ENCODE peak calls at places on chromosome 16, in six cellular contexts. Y is HFF-Myc, P is fibroblast of mammary gland, Z is GM12865, Q is lung, V is heart right ventricle. U is an unnamed sample.

GRCh38 chr16:84096447-84097005 is 20.2 kb downstream of the MBTPS1 start:
- DNase-seq in Q (no peak), Y (no peak), V (no peak), Z (no peak), P (no peak), U (no peak)

GRCh38 chr16:13543850-13544249 is 376.1 kb upstream of the ERCC4 start:
- DNase-seq in Q (no peak), Z (no peak), V (no peak), P (no peak), Y (no peak), U (no peak)

GRCh38 chr16:47848481-47849109 is 307.2 kb downstream of the ABCC12 start:
- DNase-seq in Y (no peak), V (no peak), Q (peak), Z (no peak), P (peak), U (no peak)

GRCh38 chr16:50086176-50086575 is 20.4 kb downstream of the HEATR3 start:
- DNase-seq in Z (no peak), Q (no peak), P (no peak), V (no peak), Y (no peak), U (no peak)

GRCh38 chr16:55502801-55503366 is 6.0 kb upstream of the LPCAT2 start:
- DNase-seq in Q (peak), Z (no peak), P (peak), V (peak), Y (peak), U (no peak)

GRCh38 chr16:56618138-56618537 is 7.4 kb upstream of the MT1E start:
- DNase-seq in V (no peak), Z (no peak), Q (no peak), P (no peak), Y (no peak), U (no peak)

GRCh38 chr16:49407873-49408565 is 34.4 kb downstream of the C16orf78 start:
- DNase-seq in V (peak), Q (peak), P (peak), Y (peak), Z (peak), U (peak)

GRCh38 chr16:19432429-19432828 is 14.7 kb downstream of the TMC5 start:
- DNase-seq in V (no peak), Q (peak), P (no peak), Z (no peak), Y (no peak), U (no peak)

GRCh38 chr16:72848759-72849664 is 198.9 kb downstream of the ZFHX3 start:
- DNase-seq in Q (peak), Z (no peak), V (peak), P (peak), Y (peak), U (peak)

GRCh38 chr16:1812732-1813163 is 13.9 kb downstream of the HAGH start:
- DNase-seq in Q (peak), P (peak), Y (no peak), V (peak), Z (peak), U (peak)

GRCh38 chr16:70594569-70594968 is 51.8 kb upstream of the IL34 start:
- DNase-seq in Z (no peak), P (no peak), Y (no peak), V (no peak), Q (peak), U (no peak)

GRCh38 chr16:12575288-12575687 is 228.4 kb downstream of the CPPED1 start:
- DNase-seq in Y (no peak), Z (no peak), Q (no peak), P (no peak), V (no peak), U (no peak)

GRCh38 chr16:50235581-50235980 is 30.8 kb upstream of the ADCY7 start:
- DNase-seq in V (no peak), Z (no peak), Y (no peak), Q (no peak), P (no peak), U (no peak)

GRCh38 chr16:11225677-11226549 is 30.1 kb downstream of the SOCS1 start:
- DNase-seq in Q (no peak), V (no peak), Z (peak), Y (no peak), P (no peak), U (no peak)

GRCh38 chr16:67672739-67673662 is 6.4 kb downstream of the C16orf86 start:
- DNase-seq in Y (no peak), V (peak), P (peak), Z (peak), Q (peak), U (no peak)

GRCh38 chr16:63945805-63946204 is 1176.1 kb downstream of the CDH11 start:
- DNase-seq in P (no peak), Z (no peak), Y (no peak), Q (no peak), V (no peak), U (no peak)

GRCh38 chr16:51665599-51665998 is 514.5 kb upstream of the SALL1 start:
- DNase-seq in Q (no peak), Y (no peak), P (no peak), V (no peak), Z (no peak), U (no peak)

GRCh38 chr16:84795338-84796053 is 24.3 kb upstream of the CRISPLD2 start:
- DNase-seq in Q (peak), Y (peak), V (peak), P (peak), Z (no peak), U (peak)

GRCh38 chr16:23511731-23512130 is 1.4 kb upstream of the GGA2 start:
- DNase-seq in Z (no peak), Q (no peak), V (no peak), P (no peak), Y (no peak), U (no peak)

GRCh38 chr16:75433732-75434413 is 570 bp upstream of the CFDP1 start:
- DNase-seq in Z (peak), V (no peak), P (peak), Q (peak), Y (peak), U (peak)

GRCh38 chr16:66719246-66719645 is 22.7 kb upstream of the CMTM4 start:
- DNase-seq in V (no peak), Q (no peak), Z (no peak), P (no peak), Y (no peak), U (no peak)

GRCh38 chr16:11260596-11260966 is 4.6 kb upstream of the SOCS1 start:
- DNase-seq in Y (no peak), Q (no peak), V (no peak), P (no peak), Z (no peak), U (no peak)

GRCh38 chr16:56360117-56361008 is 65.0 kb downstream of the AMFR start:
- DNase-seq in V (no peak), Y (no peak), Z (no peak), Q (no peak), P (no peak), U (no peak)

GRCh38 chr16:17467923-17468540 is 2.7 kb downstream of the XYLT1 start:
- DNase-seq in Q (no peak), P (peak), V (peak), Z (peak), Y (peak), U (no peak)

GRCh38 chr16:82846806-82847205 is 220.0 kb downstream of the CDH13 start:
- DNase-seq in P (peak), V (no peak), Z (no peak), Q (no peak), Y (no peak), U (no peak)

GRCh38 chr16:15592324-15592723 is 50.6 kb downstream of the MARF1 start:
- DNase-seq in P (no peak), Z (no peak), Y (no peak), V (no peak), Q (no peak), U (no peak)

GRCh38 chr16:85752511-85753420 is 1.9 kb upstream of the C16orf74 start:
- DNase-seq in Y (no peak), P (no peak), Z (peak), Q (no peak), V (peak), U (no peak)

GRCh38 chr16:82379601-82380000 is 209.6 kb upstream of the MPHOSPH6 start:
- DNase-seq in P (no peak), Z (no peak), Y (no peak), Q (no peak), V (no peak), U (no peak)

DNA sequence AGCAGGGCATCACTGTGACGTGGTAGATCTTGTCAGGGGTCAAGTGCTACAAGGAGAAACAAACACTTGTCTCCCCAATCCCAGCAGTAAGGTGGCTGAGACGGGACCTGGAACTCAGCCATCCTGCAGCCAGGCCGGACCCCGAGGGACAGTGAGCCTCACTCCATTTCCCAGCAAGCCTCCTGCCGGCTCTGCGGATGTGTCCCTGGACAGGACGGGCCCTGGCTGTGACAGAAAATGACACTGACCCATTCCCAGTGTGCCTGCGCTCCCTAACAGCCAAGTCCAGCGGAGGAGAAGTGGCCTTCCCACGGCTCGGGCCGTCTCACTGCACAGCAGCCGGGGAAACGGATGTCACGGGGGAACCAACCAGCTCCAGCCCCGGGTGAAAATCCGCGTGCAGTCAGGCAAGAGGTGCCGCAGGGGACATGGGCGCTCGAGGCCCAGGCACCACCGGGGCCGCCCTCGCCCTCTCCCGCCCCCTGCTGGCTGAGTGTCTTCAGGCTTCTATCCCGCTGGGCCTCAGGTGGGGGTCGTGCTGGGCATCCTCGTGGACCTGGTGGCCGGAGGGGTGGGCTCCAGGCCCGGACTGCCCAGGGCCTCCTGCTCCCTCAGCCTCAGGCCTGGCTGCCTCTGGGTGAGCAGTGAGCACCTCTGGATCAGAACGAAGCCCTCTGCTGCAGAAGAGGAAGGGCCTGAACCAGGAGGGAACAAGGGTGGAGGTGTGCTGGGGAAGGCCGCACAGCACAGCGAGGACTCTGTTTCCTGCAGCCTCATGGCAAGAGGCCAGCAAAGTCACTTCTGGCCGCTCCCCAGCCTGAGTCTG is 6.7 kb downstream of the HAGHL start:
- DNase-seq in Y (no peak), Z (peak), V (peak), P (no peak), Q (no peak), U (no peak)
- TF ChIP-seq CTCF in Y (peak), Z (peak), V (no peak), P (no peak), Q (no peak), U (peak)

GRCh38 chr16:88403794-88404581 is 21.2 kb downstream of the ZNF469 start:
- DNase-seq in Z (no peak), P (no peak), Q (no peak), Y (no peak), V (no peak), U (no peak)
- TF ChIP-seq CTCF in Z (no peak), P (no peak), Q (no peak), Y (no peak), V (no peak), U (no peak)

GRCh38 chr16:28879261-28879840 is 1.1 kb downstream of the ATP2A1 start:
- DNase-seq in P (no peak), V (no peak), Q (no peak), Z (no peak), Y (no peak), U (no peak)

GRCh38 chr16:28880589-28880915 is 2.3 kb downstream of the ATP2A1 start:
- DNase-seq in Q (no peak), P (no peak), Y (no peak), Z (no peak), V (no peak), U (no peak)

GRCh38 chr16:28878083-28878926 is at the start of gene ATP2A1:
- DNase-seq in P (no peak), Z (no peak), V (no peak), Q (no peak), Y (no peak), U (no peak)

GRCh38 chr16:28880955-28881354 is 2.7 kb downstream of the ATP2A1 start:
- DNase-seq in Y (no peak), P (no peak), V (no peak), Q (no peak), Z (no peak), U (no peak)

DNA sequence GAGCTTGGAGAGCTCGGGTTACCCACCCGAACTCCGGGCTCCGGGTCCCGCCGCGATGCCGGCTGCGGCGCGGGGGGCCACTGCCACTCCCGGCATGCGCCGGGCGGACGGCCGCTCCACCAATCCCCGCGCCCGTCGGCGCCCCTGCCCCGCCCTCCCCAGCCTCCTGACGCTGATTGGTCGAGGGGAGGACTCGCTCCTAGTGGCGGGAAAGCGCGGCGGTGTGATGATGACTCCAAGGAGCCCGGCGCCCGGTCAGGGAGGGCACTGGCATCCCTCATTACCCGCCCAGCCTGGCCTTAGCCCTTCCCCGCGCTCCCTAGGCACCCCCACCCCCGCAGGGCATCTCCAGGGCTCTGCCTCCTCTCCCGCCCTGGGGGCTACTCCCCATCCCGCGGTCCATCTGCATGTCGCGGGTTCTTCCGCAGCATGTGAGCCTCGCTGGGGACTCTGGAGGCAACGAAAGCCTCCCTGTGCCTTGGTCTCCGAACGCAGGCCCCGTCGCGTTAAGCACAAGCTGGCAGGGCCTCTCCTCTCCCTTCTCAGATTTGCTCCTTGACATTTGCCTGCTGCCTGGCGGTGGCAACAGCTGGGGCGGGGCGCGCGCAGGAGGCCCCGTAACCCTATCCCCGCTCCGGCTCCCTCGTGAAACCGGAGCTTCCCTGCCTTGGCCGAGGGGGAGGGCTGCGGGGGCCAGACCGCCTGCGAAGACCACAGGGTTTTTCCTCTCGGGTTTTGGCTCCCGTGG is 1.7 kb downstream of the ATP2A1 start:
- DNase-seq in Y (peak), Q (peak), P (peak), Z (peak), V (peak), U (peak)
- TF ChIP-seq CTCF in Y (no peak), Q (no peak), P (no peak), Z (no peak), V (peak), U (no peak)

GRCh38 chr16:62077998-62078397 is 41.8 kb upstream of the CDH8 start:
- DNase-seq in V (no peak), Z (peak), Q (no peak), P (no peak), Y (no peak), U (no peak)
- TF ChIP-seq CTCF in V (no peak), Z (peak), Q (no peak), P (no peak), Y (no peak), U (peak)

GRCh38 chr16:80924372-80924978 is 82.2 kb downstream of the CMC2 start:
- DNase-seq in P (peak), Z (peak), Y (no peak), Q (no peak), V (peak), U (no peak)
- TF ChIP-seq CTCF in P (peak), Z (peak), Y (peak), Q (no peak), V (peak), U (peak)